ENCODE peak calls at places on chromosomes 1 and 21, in six cellular contexts. One of them, this sample, is unnamed.

GRCh38 chr1:1511533-1512285 is at the start of gene ATAD3A:
- DNase-seq in Calu3: peak; percentile 93
- DNase-seq in IMR-90: peak; percentile 97
- DNase-seq in kidney: peak; percentile 99
- DNase-seq in thoracic aorta: peak; percentile 89
- DNase-seq in stomach: peak; percentile 99
- DNase-seq in this sample: peak; percentile 98

GRCh38 chr1:173392895-173393654 is 84.1 kb upstream of the PRDX6 start:
- DNase-seq in Calu3: no peak
- DNase-seq in IMR-90: peak; percentile 90
- DNase-seq in kidney: no peak
- DNase-seq in thoracic aorta: no peak
- DNase-seq in stomach: no peak
- DNase-seq in this sample: no peak

GRCh38 chr1:25617626-25618432 is 1.2 kb downstream of the MAN1C1 start:
- DNase-seq in Calu3: no peak
- DNase-seq in IMR-90: no peak
- DNase-seq in kidney: peak; percentile 81
- DNase-seq in thoracic aorta: no peak
- DNase-seq in stomach: no peak
- DNase-seq in this sample: no peak

GRCh38 chr1:211731456-211732275 is 56.2 kb upstream of the NEK2 start:
- DNase-seq in Calu3: no peak
- DNase-seq in IMR-90: no peak
- DNase-seq in kidney: no peak
- DNase-seq in thoracic aorta: no peak
- DNase-seq in stomach: no peak
- DNase-seq in this sample: no peak

GRCh38 chr1:36096500-36097412 is 8.1 kb downstream of the ADPRS start:
- DNase-seq in Calu3: peak; percentile 37
- DNase-seq in IMR-90: peak; percentile 5
- DNase-seq in kidney: peak; percentile 12
- DNase-seq in thoracic aorta: no peak
- DNase-seq in stomach: no peak
- DNase-seq in this sample: no peak

GRCh38 chr1:97337250-97338030 is 583.4 kb downstream of the DPYD start:
- DNase-seq in Calu3: peak; percentile 0
- DNase-seq in IMR-90: peak; percentile 17
- DNase-seq in kidney: no peak
- DNase-seq in thoracic aorta: no peak
- DNase-seq in stomach: no peak
- DNase-seq in this sample: no peak

GRCh38 chr1:187734427-187734826 is 905.7 kb downstream of the PLA2G4A start:
- DNase-seq in Calu3: no peak
- DNase-seq in IMR-90: no peak
- DNase-seq in kidney: no peak
- DNase-seq in thoracic aorta: no peak
- DNase-seq in stomach: no peak
- DNase-seq in this sample: no peak

GRCh38 chr21:45821315-45822001 is 160.1 kb upstream of the COL6A1 start:
- DNase-seq in Calu3: no peak
- DNase-seq in IMR-90: no peak
- DNase-seq in kidney: no peak
- DNase-seq in thoracic aorta: no peak
- DNase-seq in stomach: no peak
- DNase-seq in this sample: no peak

GRCh38 chr1:42936309-42937078 is 22.2 kb downstream of the SLC2A1 start:
- DNase-seq in Calu3: peak; percentile 35
- DNase-seq in IMR-90: peak; percentile 71
- DNase-seq in kidney: peak; percentile 66
- DNase-seq in thoracic aorta: no peak
- DNase-seq in stomach: peak; percentile 31
- DNase-seq in this sample: no peak

GRCh38 chr1:84361796-84362195 is 36.5 kb upstream of the DNASE2B start:
- DNase-seq in Calu3: no peak
- DNase-seq in IMR-90: no peak
- DNase-seq in kidney: no peak
- DNase-seq in thoracic aorta: no peak
- DNase-seq in stomach: no peak
- DNase-seq in this sample: no peak

GRCh38 chr1:54314691-54315455 is 91.3 kb downstream of the SSBP3 start:
- DNase-seq in Calu3: no peak
- DNase-seq in IMR-90: no peak
- DNase-seq in kidney: no peak
- DNase-seq in thoracic aorta: no peak
- DNase-seq in stomach: peak; percentile 65
- DNase-seq in this sample: no peak

GRCh38 chr1:231628207-231628876 is 1.8 kb downstream of the DISC1 start:
- DNase-seq in Calu3: no peak
- DNase-seq in IMR-90: peak; percentile 37
- DNase-seq in kidney: no peak
- DNase-seq in thoracic aorta: no peak
- DNase-seq in stomach: no peak
- DNase-seq in this sample: no peak

GRCh38 chr1:23931481-23931880 is 18.3 kb upstream of the CNR2 start:
- DNase-seq in Calu3: no peak
- DNase-seq in IMR-90: no peak
- DNase-seq in kidney: no peak
- DNase-seq in thoracic aorta: no peak
- DNase-seq in stomach: no peak
- DNase-seq in this sample: no peak

GRCh38 chr1:7574121-7575040 is 196.7 kb upstream of the VAMP3 start:
- DNase-seq in Calu3: peak; percentile 35
- DNase-seq in IMR-90: peak; percentile 21
- DNase-seq in kidney: peak; percentile 68
- DNase-seq in thoracic aorta: no peak
- DNase-seq in stomach: peak; percentile 86
- DNase-seq in this sample: no peak

GRCh38 chr1:117815105-117815812 is 114.2 kb downstream of the GDAP2 start:
- DNase-seq in Calu3: no peak
- DNase-seq in IMR-90: peak; percentile 70
- DNase-seq in kidney: no peak
- DNase-seq in thoracic aorta: no peak
- DNase-seq in stomach: no peak
- DNase-seq in this sample: no peak

GRCh38 chr1:172556461-172556860 is 23.5 kb downstream of the SUCO start:
- DNase-seq in Calu3: no peak
- DNase-seq in IMR-90: no peak
- DNase-seq in kidney: no peak
- DNase-seq in thoracic aorta: no peak
- DNase-seq in stomach: no peak
- DNase-seq in this sample: no peak

GRCh38 chr1:183652107-183652506 is 1.0 kb downstream of the APOBEC4 start:
- DNase-seq in Calu3: no peak
- DNase-seq in IMR-90: no peak
- DNase-seq in kidney: no peak
- DNase-seq in thoracic aorta: no peak
- DNase-seq in stomach: no peak
- DNase-seq in this sample: no peak

GRCh38 chr1:59342801-59343575 is 46.1 kb downstream of the FGGY start:
- DNase-seq in Calu3: no peak
- DNase-seq in IMR-90: peak; percentile 38
- DNase-seq in kidney: no peak
- DNase-seq in thoracic aorta: no peak
- DNase-seq in stomach: no peak
- DNase-seq in this sample: no peak

GRCh38 chr21:35925497-35925896 is 134.8 kb downstream of the SETD4 start:
- DNase-seq in Calu3: peak; percentile 65
- DNase-seq in IMR-90: peak; percentile 18
- DNase-seq in kidney: peak; percentile 77
- DNase-seq in thoracic aorta: no peak
- DNase-seq in stomach: peak; percentile 39
- DNase-seq in this sample: no peak

GRCh38 chr1:161367684-161368398 is at the start of gene CFAP126:
- DNase-seq in Calu3: peak; percentile 57
- DNase-seq in IMR-90: peak; percentile 70
- DNase-seq in kidney: peak; percentile 78
- DNase-seq in thoracic aorta: peak; percentile 56
- DNase-seq in stomach: peak; percentile 49
- DNase-seq in this sample: no peak
- TF ChIP-seq CTCF in Calu3: no peak
- TF ChIP-seq CTCF in IMR-90: peak; percentile 11
- TF ChIP-seq CTCF in kidney: peak; percentile 30
- TF ChIP-seq CTCF in thoracic aorta: peak; percentile 11
- TF ChIP-seq CTCF in stomach: peak; percentile 12
- TF ChIP-seq CTCF in this sample: peak; percentile 38

GRCh38 chr1:9726406-9726805 is 74.9 kb downstream of the PIK3CD start:
- DNase-seq in Calu3: no peak
- DNase-seq in IMR-90: no peak
- DNase-seq in kidney: peak; percentile 61
- DNase-seq in thoracic aorta: no peak
- DNase-seq in stomach: no peak
- DNase-seq in this sample: no peak
- TF ChIP-seq CTCF in Calu3: no peak
- TF ChIP-seq CTCF in IMR-90: no peak
- TF ChIP-seq CTCF in kidney: no peak
- TF ChIP-seq CTCF in thoracic aorta: no peak
- TF ChIP-seq CTCF in stomach: no peak
- TF ChIP-seq CTCF in this sample: no peak

GRCh38 chr1:224503161-224504118 is 68.8 kb upstream of the WDR26 start:
- DNase-seq in Calu3: peak; percentile 85
- DNase-seq in IMR-90: peak; percentile 80
- DNase-seq in kidney: peak; percentile 92
- DNase-seq in thoracic aorta: peak; percentile 78
- DNase-seq in stomach: peak; percentile 97
- DNase-seq in this sample: peak; percentile 70
- TF ChIP-seq CTCF in Calu3: peak; percentile 30
- TF ChIP-seq CTCF in IMR-90: no peak
- TF ChIP-seq CTCF in kidney: no peak
- TF ChIP-seq CTCF in thoracic aorta: no peak
- TF ChIP-seq CTCF in stomach: no peak
- TF ChIP-seq CTCF in this sample: peak; percentile 51

GRCh38 chr1:86082183-86082582 is 74.4 kb downstream of the COL24A1 start:
- DNase-seq in Calu3: no peak
- DNase-seq in IMR-90: no peak
- DNase-seq in kidney: no peak
- DNase-seq in thoracic aorta: no peak
- DNase-seq in stomach: no peak
- DNase-seq in this sample: no peak
- TF ChIP-seq CTCF in Calu3: no peak
- TF ChIP-seq CTCF in IMR-90: peak; percentile 9
- TF ChIP-seq CTCF in kidney: no peak
- TF ChIP-seq CTCF in thoracic aorta: no peak
- TF ChIP-seq CTCF in stomach: no peak
- TF ChIP-seq CTCF in this sample: peak; percentile 62

DNA sequence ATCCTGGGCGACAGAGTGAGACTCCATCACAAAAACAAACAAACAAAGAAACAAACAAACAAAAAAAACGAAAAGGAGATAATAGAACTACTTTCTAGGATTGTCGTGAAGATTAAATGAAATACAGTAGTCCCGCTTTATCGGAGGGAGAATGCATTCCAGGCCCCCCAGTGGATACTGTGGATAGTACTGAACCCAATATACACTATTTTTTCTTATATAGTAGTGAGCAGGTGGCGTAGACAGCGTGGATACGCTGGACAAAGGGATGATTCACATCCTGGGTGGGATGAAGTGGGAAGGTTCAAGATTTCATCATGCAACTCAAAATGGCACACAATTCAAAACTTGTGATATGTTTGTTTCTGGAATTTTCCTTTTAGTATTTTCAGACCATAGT is 8.0 kb downstream of the SLC35F3 start:
- DNase-seq in Calu3: no peak
- DNase-seq in IMR-90: no peak
- DNase-seq in kidney: no peak
- DNase-seq in thoracic aorta: no peak
- DNase-seq in stomach: no peak
- DNase-seq in this sample: no peak
- TF ChIP-seq CTCF in Calu3: no peak
- TF ChIP-seq CTCF in IMR-90: no peak
- TF ChIP-seq CTCF in kidney: no peak
- TF ChIP-seq CTCF in thoracic aorta: no peak
- TF ChIP-seq CTCF in stomach: no peak
- TF ChIP-seq CTCF in this sample: no peak

GRCh38 chr1:190439447-190439846 is 38.2 kb downstream of the BRINP3 start:
- DNase-seq in Calu3: no peak
- DNase-seq in IMR-90: no peak
- DNase-seq in kidney: no peak
- DNase-seq in thoracic aorta: no peak
- DNase-seq in stomach: no peak
- DNase-seq in this sample: no peak

DNA sequence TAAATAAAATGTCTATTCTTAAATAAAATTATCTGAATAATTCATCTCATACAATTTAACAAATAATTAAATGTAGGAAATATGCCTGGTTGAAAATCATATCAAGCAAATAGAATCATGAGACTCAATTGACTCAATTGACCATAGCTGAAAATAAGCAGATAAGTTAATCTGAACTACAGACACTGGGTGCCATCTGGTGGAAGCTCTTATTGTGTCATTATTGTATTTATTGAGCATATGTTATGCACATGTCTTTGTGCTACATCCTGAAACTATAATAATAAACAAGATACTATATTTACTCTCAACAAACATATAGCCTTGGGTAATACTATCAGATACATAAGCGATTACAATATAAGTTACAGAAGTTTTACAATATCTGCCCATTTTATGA is 41.0 kb downstream of the BRINP3 start:
- DNase-seq in Calu3: peak; percentile 43
- DNase-seq in IMR-90: peak; percentile 63
- DNase-seq in kidney: no peak
- DNase-seq in thoracic aorta: no peak
- DNase-seq in stomach: no peak
- DNase-seq in this sample: no peak
- TF ChIP-seq CTCF in Calu3: peak; percentile 21
- TF ChIP-seq CTCF in IMR-90: peak; percentile 60
- TF ChIP-seq CTCF in kidney: no peak
- TF ChIP-seq CTCF in thoracic aorta: no peak
- TF ChIP-seq CTCF in stomach: no peak
- TF ChIP-seq CTCF in this sample: peak; percentile 63